ENCODE peak calls at places on chromosome 4, in six cellular contexts. One of them, this sample, is unnamed.

GRCh38 chr4:118280501-118281218 is 72.1 kb downstream of the PRSS12 start:
- DNase-seq in tibial nerve: no peak
- DNase-seq in dorsolateral prefrontal cortex: no peak
- DNase-seq in fibroblast of lung: peak; percentile 78
- DNase-seq in CD8-positive, alpha-beta T cell: peak; percentile 36
- DNase-seq in A549: peak; percentile 71
- DNase-seq in this sample: no peak

GRCh38 chr4:145280541-145280940 is 100.2 kb upstream of the OTUD4 start:
- DNase-seq in dorsolateral prefrontal cortex: no peak
- DNase-seq in tibial nerve: no peak
- DNase-seq in A549: no peak
- DNase-seq in CD8-positive, alpha-beta T cell: no peak
- DNase-seq in fibroblast of lung: peak; percentile 18
- DNase-seq in this sample: no peak

GRCh38 chr4:158782539-158783360 is 13.9 kb downstream of the FNIP2 start:
- DNase-seq in dorsolateral prefrontal cortex: no peak
- DNase-seq in tibial nerve: no peak
- DNase-seq in CD8-positive, alpha-beta T cell: no peak
- DNase-seq in fibroblast of lung: peak; percentile 68
- DNase-seq in A549: no peak
- DNase-seq in this sample: no peak

GRCh38 chr4:84965558-84966381 is 720 bp downstream of the WDFY3 start:
- DNase-seq in dorsolateral prefrontal cortex: no peak
- DNase-seq in tibial nerve: no peak
- DNase-seq in fibroblast of lung: peak; percentile 47
- DNase-seq in A549: peak; percentile 31
- DNase-seq in CD8-positive, alpha-beta T cell: no peak
- DNase-seq in this sample: no peak

GRCh38 chr4:177119693-177120092 is 190.0 kb upstream of the NEIL3 start:
- DNase-seq in CD8-positive, alpha-beta T cell: no peak
- DNase-seq in dorsolateral prefrontal cortex: no peak
- DNase-seq in A549: no peak
- DNase-seq in tibial nerve: no peak
- DNase-seq in fibroblast of lung: peak; percentile 25
- DNase-seq in this sample: no peak

GRCh38 chr4:140238353-140239041 is 84.5 kb upstream of the MAML3 start:
- DNase-seq in dorsolateral prefrontal cortex: no peak
- DNase-seq in CD8-positive, alpha-beta T cell: no peak
- DNase-seq in tibial nerve: peak; percentile 88
- DNase-seq in fibroblast of lung: peak; percentile 85
- DNase-seq in A549: no peak
- DNase-seq in this sample: peak; percentile 90

GRCh38 chr4:80361329-80361900 is 25.9 kb downstream of the CFAP299 start:
- DNase-seq in dorsolateral prefrontal cortex: no peak
- DNase-seq in A549: peak; percentile 2
- DNase-seq in CD8-positive, alpha-beta T cell: no peak
- DNase-seq in fibroblast of lung: peak; percentile 14
- DNase-seq in tibial nerve: no peak
- DNase-seq in this sample: no peak

GRCh38 chr4:139633661-139634060 is 32.0 kb upstream of the MGST2 start:
- DNase-seq in tibial nerve: no peak
- DNase-seq in fibroblast of lung: peak; percentile 36
- DNase-seq in CD8-positive, alpha-beta T cell: no peak
- DNase-seq in dorsolateral prefrontal cortex: no peak
- DNase-seq in A549: peak; percentile 42
- DNase-seq in this sample: no peak

GRCh38 chr4:48347282-48347921 is 6.1 kb downstream of the SLAIN2 start:
- DNase-seq in A549: no peak
- DNase-seq in CD8-positive, alpha-beta T cell: no peak
- DNase-seq in dorsolateral prefrontal cortex: no peak
- DNase-seq in tibial nerve: no peak
- DNase-seq in fibroblast of lung: no peak
- DNase-seq in this sample: no peak

GRCh38 chr4:183636923-183637322 is 22.1 kb downstream of the RWDD4 start:
- DNase-seq in dorsolateral prefrontal cortex: no peak
- DNase-seq in A549: peak; percentile 24
- DNase-seq in tibial nerve: no peak
- DNase-seq in fibroblast of lung: peak; percentile 79
- DNase-seq in CD8-positive, alpha-beta T cell: no peak
- DNase-seq in this sample: no peak

GRCh38 chr4:14790487-14790886 is 211.8 kb upstream of the CPEB2 start:
- DNase-seq in CD8-positive, alpha-beta T cell: no peak
- DNase-seq in dorsolateral prefrontal cortex: no peak
- DNase-seq in tibial nerve: no peak
- DNase-seq in A549: no peak
- DNase-seq in fibroblast of lung: no peak
- DNase-seq in this sample: no peak

GRCh38 chr4:76752911-76753494 is 144.9 kb downstream of the SOWAHB start:
- DNase-seq in A549: peak; percentile 29
- DNase-seq in dorsolateral prefrontal cortex: no peak
- DNase-seq in tibial nerve: no peak
- DNase-seq in fibroblast of lung: peak; percentile 99
- DNase-seq in CD8-positive, alpha-beta T cell: no peak
- DNase-seq in this sample: peak; percentile 100

GRCh38 chr4:165096776-165097175 is 15.9 kb downstream of the TMEM192 start:
- DNase-seq in dorsolateral prefrontal cortex: no peak
- DNase-seq in CD8-positive, alpha-beta T cell: no peak
- DNase-seq in fibroblast of lung: peak; percentile 23
- DNase-seq in A549: peak; percentile 14
- DNase-seq in tibial nerve: no peak
- DNase-seq in this sample: no peak

GRCh38 chr4:86685401-86685800 is 91.3 kb downstream of the PTPN13 start:
- DNase-seq in A549: peak; percentile 43
- DNase-seq in CD8-positive, alpha-beta T cell: no peak
- DNase-seq in dorsolateral prefrontal cortex: no peak
- DNase-seq in fibroblast of lung: peak; percentile 6
- DNase-seq in tibial nerve: no peak
- DNase-seq in this sample: no peak

GRCh38 chr4:51885371-51885770 is 42.4 kb downstream of the DCUN1D4 start:
- DNase-seq in A549: peak; percentile 19
- DNase-seq in fibroblast of lung: peak; percentile 32
- DNase-seq in tibial nerve: no peak
- DNase-seq in dorsolateral prefrontal cortex: no peak
- DNase-seq in CD8-positive, alpha-beta T cell: no peak
- DNase-seq in this sample: peak; percentile 15

GRCh38 chr4:93867416-93868001 is 39.0 kb downstream of the ATOH1 start:
- DNase-seq in CD8-positive, alpha-beta T cell: no peak
- DNase-seq in tibial nerve: no peak
- DNase-seq in A549: no peak
- DNase-seq in dorsolateral prefrontal cortex: no peak
- DNase-seq in fibroblast of lung: no peak
- DNase-seq in this sample: no peak

GRCh38 chr4:147821555-147821954 is 89.7 kb downstream of the ARHGAP10 start:
- DNase-seq in A549: no peak
- DNase-seq in tibial nerve: no peak
- DNase-seq in CD8-positive, alpha-beta T cell: no peak
- DNase-seq in fibroblast of lung: no peak
- DNase-seq in dorsolateral prefrontal cortex: no peak
- DNase-seq in this sample: no peak

DNA sequence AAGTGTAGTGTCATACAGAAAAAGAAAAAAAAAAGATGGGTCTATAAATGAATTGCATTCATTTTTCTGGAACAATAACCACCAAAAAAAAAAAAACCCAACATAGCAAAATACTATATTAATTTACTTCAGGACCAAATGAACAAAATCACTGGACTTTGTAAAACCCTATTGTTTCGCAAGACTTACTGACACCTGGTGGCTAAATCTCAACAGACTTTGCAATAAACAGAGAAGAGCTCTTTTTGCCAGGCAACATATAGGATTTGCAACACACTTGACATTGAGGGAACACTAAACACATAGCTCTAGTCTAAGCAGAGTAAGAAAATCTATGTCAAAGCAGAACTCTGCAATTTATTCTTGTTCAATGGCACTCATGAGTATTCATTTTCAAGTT is 990.2 kb downstream of the STPG2 start:
- DNase-seq in A549: peak; percentile 1
- DNase-seq in CD8-positive, alpha-beta T cell: no peak
- DNase-seq in fibroblast of lung: peak; percentile 12
- DNase-seq in dorsolateral prefrontal cortex: no peak
- DNase-seq in tibial nerve: no peak
- DNase-seq in this sample: no peak
- TF ChIP-seq CTCF in A549: no peak
- TF ChIP-seq CTCF in CD8-positive, alpha-beta T cell: no peak
- TF ChIP-seq CTCF in fibroblast of lung: no peak
- TF ChIP-seq CTCF in dorsolateral prefrontal cortex: peak; percentile 41
- TF ChIP-seq CTCF in tibial nerve: no peak
- TF ChIP-seq CTCF in this sample: no peak

GRCh38 chr4:2483237-2483636 is 14.3 kb downstream of the RNF4 start:
- DNase-seq in CD8-positive, alpha-beta T cell: no peak
- DNase-seq in A549: no peak
- DNase-seq in dorsolateral prefrontal cortex: no peak
- DNase-seq in fibroblast of lung: no peak
- DNase-seq in tibial nerve: no peak
- DNase-seq in this sample: no peak
- H3K4me3 ChIP-seq in CD8-positive, alpha-beta T cell: no peak overlapping the region
- H3K4me3 ChIP-seq in A549: no peak overlapping the region
- H3K4me3 ChIP-seq in dorsolateral prefrontal cortex: no peak overlapping the region
- H3K4me3 ChIP-seq in fibroblast of lung: no peak overlapping the region
- H3K4me3 ChIP-seq in tibial nerve: no peak overlapping the region
- H3K4me3 ChIP-seq in this sample: no peak overlapping the region

DNA sequence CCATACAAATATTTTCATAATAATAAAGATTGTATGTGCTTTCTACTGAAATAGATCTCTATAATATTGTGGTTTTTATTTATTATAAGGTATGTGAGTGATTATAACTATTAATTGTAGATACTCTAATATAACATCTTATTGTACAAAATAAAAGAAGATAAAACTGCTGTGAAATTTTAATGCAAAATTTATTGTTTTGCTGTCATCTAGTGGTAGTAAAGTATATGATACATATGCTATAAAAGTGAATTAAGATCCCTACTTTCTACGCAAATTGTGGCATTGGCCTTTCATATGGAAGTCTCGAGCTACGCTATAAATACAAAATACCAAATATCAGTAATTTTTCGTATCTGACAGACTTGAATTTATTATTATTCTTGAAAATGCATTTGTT is 19.3 kb downstream of the YIPF7 start:
- DNase-seq in CD8-positive, alpha-beta T cell: no peak
- DNase-seq in tibial nerve: no peak
- DNase-seq in dorsolateral prefrontal cortex: no peak
- DNase-seq in fibroblast of lung: no peak
- DNase-seq in A549: no peak
- DNase-seq in this sample: no peak
- TF ChIP-seq CTCF in CD8-positive, alpha-beta T cell: no peak
- TF ChIP-seq CTCF in tibial nerve: no peak
- TF ChIP-seq CTCF in dorsolateral prefrontal cortex: peak; percentile 46
- TF ChIP-seq CTCF in fibroblast of lung: peak; percentile 4
- TF ChIP-seq CTCF in A549: peak; percentile 14
- TF ChIP-seq CTCF in this sample: no peak

DNA sequence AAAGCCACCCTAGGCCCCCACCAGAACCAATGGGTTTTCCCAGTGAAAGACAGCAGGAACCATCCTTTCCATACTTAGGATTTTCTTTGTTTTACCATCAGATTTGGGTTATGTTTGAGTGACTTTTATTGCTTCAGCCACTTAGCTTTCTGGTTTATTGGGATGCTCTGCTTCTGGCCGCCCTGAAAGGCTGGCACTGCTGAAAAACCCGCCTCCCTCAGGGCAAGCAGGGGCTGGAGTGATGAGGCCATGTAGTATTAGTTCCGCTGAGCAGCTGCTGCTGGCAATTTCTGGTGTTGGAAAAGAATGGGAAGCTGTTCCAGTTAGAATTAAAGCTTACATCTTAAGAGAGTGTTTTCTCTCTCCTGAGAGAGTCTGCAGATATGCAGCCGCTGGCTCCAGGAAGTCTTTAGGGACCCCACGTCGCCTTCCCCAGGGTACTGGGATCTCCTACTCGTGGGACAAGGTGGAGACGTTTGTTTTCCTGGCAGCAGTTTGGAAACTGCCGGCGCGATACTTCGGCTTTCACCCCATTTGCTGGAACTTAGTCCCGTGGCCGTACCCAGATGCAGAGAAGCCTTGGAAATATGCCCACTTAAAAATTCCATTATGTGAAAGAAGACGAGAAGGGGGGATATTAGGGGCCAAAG is 72.4 kb downstream of the TMEM131L start:
- DNase-seq in tibial nerve: no peak
- DNase-seq in dorsolateral prefrontal cortex: no peak
- DNase-seq in CD8-positive, alpha-beta T cell: no peak
- DNase-seq in fibroblast of lung: no peak
- DNase-seq in A549: no peak
- DNase-seq in this sample: no peak
- H3K4me3 ChIP-seq in tibial nerve: peak overlapping the region; percentile 25
- H3K4me3 ChIP-seq in dorsolateral prefrontal cortex: peak overlapping the region; percentile 33
- H3K4me3 ChIP-seq in CD8-positive, alpha-beta T cell: no peak overlapping the region
- H3K4me3 ChIP-seq in fibroblast of lung: peak overlapping the region; percentile 19
- H3K4me3 ChIP-seq in A549: no peak overlapping the region
- H3K4me3 ChIP-seq in this sample: no peak overlapping the region

DNA sequence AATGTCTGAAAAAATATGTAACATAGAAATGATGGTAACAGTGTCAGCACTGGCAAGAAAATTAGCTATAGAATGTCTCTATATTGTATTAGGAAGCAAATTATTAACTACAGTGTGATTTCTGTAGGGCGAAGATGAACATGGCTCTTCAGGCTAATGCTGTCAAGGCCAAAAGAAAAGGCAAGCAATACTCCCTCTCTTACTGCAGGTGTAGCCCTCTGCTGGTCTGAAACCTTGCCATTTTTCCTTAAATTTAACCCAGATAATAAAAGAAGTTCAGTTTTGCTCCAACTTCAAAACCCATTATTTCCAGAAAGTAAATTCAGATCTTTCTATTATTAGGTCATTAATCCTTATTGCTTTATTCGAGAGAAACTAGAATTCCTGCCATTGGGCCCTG is 215.9 kb downstream of the LRBA start:
- DNase-seq in fibroblast of lung: no peak
- DNase-seq in CD8-positive, alpha-beta T cell: no peak
- DNase-seq in tibial nerve: no peak
- DNase-seq in A549: peak; percentile 9
- DNase-seq in dorsolateral prefrontal cortex: no peak
- DNase-seq in this sample: no peak
- TF ChIP-seq CTCF in fibroblast of lung: peak; percentile 28
- TF ChIP-seq CTCF in CD8-positive, alpha-beta T cell: no peak
- TF ChIP-seq CTCF in tibial nerve: no peak
- TF ChIP-seq CTCF in A549: peak; percentile 11
- TF ChIP-seq CTCF in dorsolateral prefrontal cortex: no peak
- TF ChIP-seq CTCF in this sample: peak; percentile 14

GRCh38 chr4:186651624-186652023 is 72.0 kb downstream of the FAT1 start:
- DNase-seq in dorsolateral prefrontal cortex: peak; percentile 73
- DNase-seq in CD8-positive, alpha-beta T cell: no peak
- DNase-seq in A549: peak; percentile 59
- DNase-seq in tibial nerve: peak; percentile 40
- DNase-seq in fibroblast of lung: peak; percentile 76
- DNase-seq in this sample: no peak
- H3K4me3 ChIP-seq in dorsolateral prefrontal cortex: peak overlapping the region; percentile 43
- H3K4me3 ChIP-seq in CD8-positive, alpha-beta T cell: no peak overlapping the region
- H3K4me3 ChIP-seq in A549: peak overlapping the region; percentile 39
- H3K4me3 ChIP-seq in tibial nerve: no peak overlapping the region
- H3K4me3 ChIP-seq in fibroblast of lung: no peak overlapping the region
- H3K4me3 ChIP-seq in this sample: no peak overlapping the region

This sample was measured in HFF-Myc.